ENCODE peak calls at places on chromosome 7, in ten cellular contexts. One of them, this sample, is unnamed.
A peak's percentile ranks its signal among the peaks of the same experiment; 100 is the strongest.

GRCh38 chr7:148661471-148661870 is 37.2 kb upstream of the CUL1 start:
- DNase-seq in CD4-positive, alpha-beta T cell: no peak
- DNase-seq in stomach: no peak
- DNase-seq in heart right ventricle: no peak
- DNase-seq in PC-9: no peak
- DNase-seq in CD8-positive, alpha-beta T cell: no peak
- DNase-seq in A549: no peak
- DNase-seq in SK-N-SH: no peak
- DNase-seq in esophagus muscularis mucosa: no peak
- DNase-seq in neural crest cell: no peak
- DNase-seq in this sample: no peak

GRCh38 chr7:76507723-76508406 is 2.5 kb upstream of the UPK3B start:
- DNase-seq in A549: no peak
- DNase-seq in neural crest cell: no peak
- DNase-seq in stomach: no peak
- DNase-seq in CD4-positive, alpha-beta T cell: no peak
- DNase-seq in PC-9: peak; percentile 35
- DNase-seq in esophagus muscularis mucosa: no peak
- DNase-seq in CD8-positive, alpha-beta T cell: no peak
- DNase-seq in SK-N-SH: no peak
- DNase-seq in heart right ventricle: no peak
- DNase-seq in this sample: no peak

GRCh38 chr7:97138830-97139229 is 21.3 kb downstream of the SDHAF3 start:
- DNase-seq in neural crest cell: no peak
- DNase-seq in A549: no peak
- DNase-seq in esophagus muscularis mucosa: no peak
- DNase-seq in stomach: no peak
- DNase-seq in CD4-positive, alpha-beta T cell: no peak
- DNase-seq in SK-N-SH: no peak
- DNase-seq in CD8-positive, alpha-beta T cell: no peak
- DNase-seq in heart right ventricle: no peak
- DNase-seq in PC-9: no peak
- DNase-seq in this sample: no peak

GRCh38 chr7:46932656-46933424 is 649.1 kb downstream of the TNS3 start:
- DNase-seq in A549: no peak
- DNase-seq in stomach: no peak
- DNase-seq in SK-N-SH: peak; percentile 81
- DNase-seq in CD8-positive, alpha-beta T cell: no peak
- DNase-seq in esophagus muscularis mucosa: no peak
- DNase-seq in heart right ventricle: no peak
- DNase-seq in CD4-positive, alpha-beta T cell: no peak
- DNase-seq in neural crest cell: no peak
- DNase-seq in PC-9: peak; percentile 38
- DNase-seq in this sample: no peak

GRCh38 chr7:226281-226882 is 34.0 kb downstream of the FAM20C start:
- DNase-seq in A549: no peak
- DNase-seq in PC-9: no peak
- DNase-seq in stomach: peak; percentile 48
- DNase-seq in CD8-positive, alpha-beta T cell: no peak
- DNase-seq in CD4-positive, alpha-beta T cell: no peak
- DNase-seq in SK-N-SH: no peak
- DNase-seq in heart right ventricle: peak; percentile 11
- DNase-seq in neural crest cell: no peak
- DNase-seq in esophagus muscularis mucosa: no peak
- DNase-seq in this sample: no peak

GRCh38 chr7:31734456-31734855 is 47.4 kb downstream of the PPP1R17 start:
- DNase-seq in esophagus muscularis mucosa: no peak
- DNase-seq in neural crest cell: no peak
- DNase-seq in A549: no peak
- DNase-seq in CD4-positive, alpha-beta T cell: no peak
- DNase-seq in heart right ventricle: no peak
- DNase-seq in CD8-positive, alpha-beta T cell: no peak
- DNase-seq in PC-9: peak; percentile 34
- DNase-seq in stomach: no peak
- DNase-seq in SK-N-SH: no peak
- DNase-seq in this sample: no peak

GRCh38 chr7:108442039-108442568 is 14.1 kb downstream of the NRCAM start:
- DNase-seq in CD4-positive, alpha-beta T cell: no peak
- DNase-seq in heart right ventricle: no peak
- DNase-seq in stomach: no peak
- DNase-seq in A549: peak; percentile 39
- DNase-seq in SK-N-SH: no peak
- DNase-seq in PC-9: peak; percentile 58
- DNase-seq in CD8-positive, alpha-beta T cell: no peak
- DNase-seq in neural crest cell: no peak
- DNase-seq in esophagus muscularis mucosa: no peak
- DNase-seq in this sample: no peak

GRCh38 chr7:118844748-118845147 is 620.2 kb downstream of the ANKRD7 start:
- DNase-seq in SK-N-SH: no peak
- DNase-seq in neural crest cell: no peak
- DNase-seq in heart right ventricle: no peak
- DNase-seq in PC-9: no peak
- DNase-seq in A549: no peak
- DNase-seq in stomach: no peak
- DNase-seq in CD8-positive, alpha-beta T cell: no peak
- DNase-seq in CD4-positive, alpha-beta T cell: no peak
- DNase-seq in esophagus muscularis mucosa: no peak
- DNase-seq in this sample: no peak

GRCh38 chr7:155806096-155806871 is 6.0 kb downstream of the SHH start:
- DNase-seq in A549: no peak
- DNase-seq in PC-9: no peak
- DNase-seq in SK-N-SH: peak; percentile 67
- DNase-seq in CD8-positive, alpha-beta T cell: no peak
- DNase-seq in neural crest cell: no peak
- DNase-seq in esophagus muscularis mucosa: no peak
- DNase-seq in stomach: no peak
- DNase-seq in heart right ventricle: no peak
- DNase-seq in CD4-positive, alpha-beta T cell: no peak
- DNase-seq in this sample: no peak

GRCh38 chr7:710161-710560 is 16.3 kb upstream of the DNAAF5 start:
- DNase-seq in CD4-positive, alpha-beta T cell: no peak
- DNase-seq in A549: no peak
- DNase-seq in stomach: no peak
- DNase-seq in heart right ventricle: no peak
- DNase-seq in CD8-positive, alpha-beta T cell: no peak
- DNase-seq in PC-9: no peak
- DNase-seq in SK-N-SH: no peak
- DNase-seq in esophagus muscularis mucosa: no peak
- DNase-seq in neural crest cell: no peak
- DNase-seq in this sample: no peak

DNA sequence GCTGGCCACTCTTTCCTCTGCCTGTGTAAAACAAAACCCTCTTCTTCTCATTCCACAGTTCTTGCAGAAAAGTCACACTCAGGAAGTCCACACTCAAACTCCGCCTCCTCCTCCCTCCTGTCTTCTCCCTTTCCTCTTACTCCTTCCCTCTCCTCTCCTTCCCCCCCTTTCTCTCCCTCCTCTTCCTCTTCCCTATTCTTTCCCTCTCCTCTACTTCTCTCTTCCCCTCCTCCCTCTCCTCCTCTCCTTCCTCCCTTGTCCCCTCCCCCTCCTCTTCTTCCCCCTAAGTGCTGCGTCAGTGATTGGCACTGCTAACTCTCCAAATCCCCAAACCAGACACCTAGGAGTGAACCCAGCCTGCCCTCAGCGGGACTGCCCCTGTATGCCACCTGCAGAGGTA is 67.0 kb downstream of the ZNF467 start:
- DNase-seq in CD8-positive, alpha-beta T cell: no peak
- DNase-seq in CD4-positive, alpha-beta T cell: no peak
- DNase-seq in neural crest cell: no peak
- DNase-seq in PC-9: no peak
- DNase-seq in stomach: no peak
- DNase-seq in SK-N-SH: no peak
- DNase-seq in A549: no peak
- DNase-seq in heart right ventricle: no peak
- DNase-seq in esophagus muscularis mucosa: peak; percentile 31
- DNase-seq in this sample: no peak
- TF ChIP-seq CTCF in CD8-positive, alpha-beta T cell: no peak
- TF ChIP-seq CTCF in CD4-positive, alpha-beta T cell: no peak
- TF ChIP-seq CTCF in neural crest cell: no peak
- TF ChIP-seq CTCF in PC-9: no peak
- TF ChIP-seq CTCF in stomach: no peak
- TF ChIP-seq CTCF in SK-N-SH: no peak
- TF ChIP-seq CTCF in A549: no peak
- TF ChIP-seq CTCF in heart right ventricle: no peak
- TF ChIP-seq CTCF in esophagus muscularis mucosa: no peak
- TF ChIP-seq CTCF in this sample: no peak

DNA sequence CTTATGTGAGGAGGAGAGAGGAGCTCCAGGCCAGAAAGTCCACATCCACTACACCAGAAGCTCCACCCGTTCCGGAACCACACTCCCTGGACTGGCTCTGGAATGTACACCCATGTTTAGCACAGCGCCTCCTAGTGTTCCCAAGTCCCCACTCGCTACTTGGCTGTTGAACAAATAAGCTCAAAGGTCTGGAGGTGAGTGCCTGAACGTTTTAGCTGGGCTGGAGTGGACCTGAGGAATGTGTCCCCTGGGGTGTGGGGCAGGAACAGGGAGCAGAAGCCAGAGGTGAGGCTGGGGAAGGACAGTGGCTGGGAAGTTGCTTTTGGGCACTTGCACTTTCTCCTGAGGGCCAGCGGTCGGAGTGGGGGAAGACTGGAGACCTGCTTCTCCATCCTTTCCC is 164.1 kb upstream of the CDCA7L start:
- DNase-seq in stomach: peak; percentile 51
- DNase-seq in heart right ventricle: no peak
- DNase-seq in A549: peak; percentile 28
- DNase-seq in neural crest cell: no peak
- DNase-seq in CD4-positive, alpha-beta T cell: no peak
- DNase-seq in PC-9: no peak
- DNase-seq in CD8-positive, alpha-beta T cell: no peak
- DNase-seq in SK-N-SH: peak; percentile 35
- DNase-seq in esophagus muscularis mucosa: no peak
- DNase-seq in this sample: no peak
- TF ChIP-seq CTCF in stomach: no peak
- TF ChIP-seq CTCF in heart right ventricle: no peak
- TF ChIP-seq CTCF in A549: no peak
- TF ChIP-seq CTCF in neural crest cell: no peak
- TF ChIP-seq CTCF in CD4-positive, alpha-beta T cell: no peak
- TF ChIP-seq CTCF in PC-9: no peak
- TF ChIP-seq CTCF in CD8-positive, alpha-beta T cell: no peak
- TF ChIP-seq CTCF in SK-N-SH: no peak
- TF ChIP-seq CTCF in esophagus muscularis mucosa: no peak
- TF ChIP-seq CTCF in this sample: no peak

GRCh38 chr7:150404172-150404784 is 25.1 kb downstream of the ZNF775 start:
- DNase-seq in heart right ventricle: no peak
- DNase-seq in CD4-positive, alpha-beta T cell: no peak
- DNase-seq in SK-N-SH: no peak
- DNase-seq in PC-9: no peak
- DNase-seq in A549: no peak
- DNase-seq in neural crest cell: no peak
- DNase-seq in esophagus muscularis mucosa: no peak
- DNase-seq in stomach: no peak
- DNase-seq in CD8-positive, alpha-beta T cell: no peak
- DNase-seq in this sample: peak; percentile 15

GRCh38 chr7:150406311-150406564 is 27.1 kb downstream of the ZNF775 start:
- DNase-seq in neural crest cell: no peak
- DNase-seq in CD4-positive, alpha-beta T cell: no peak
- DNase-seq in SK-N-SH: no peak
- DNase-seq in heart right ventricle: no peak
- DNase-seq in CD8-positive, alpha-beta T cell: peak; percentile 17
- DNase-seq in esophagus muscularis mucosa: no peak
- DNase-seq in A549: no peak
- DNase-seq in stomach: no peak
- DNase-seq in PC-9: no peak
- DNase-seq in this sample: no peak

GRCh38 chr7:150406565-150407421 is 27.7 kb downstream of the ZNF775 start:
- DNase-seq in SK-N-SH: no peak
- DNase-seq in stomach: no peak
- DNase-seq in PC-9: no peak
- DNase-seq in CD4-positive, alpha-beta T cell: no peak
- DNase-seq in heart right ventricle: no peak
- DNase-seq in esophagus muscularis mucosa: no peak
- DNase-seq in A549: no peak
- DNase-seq in CD8-positive, alpha-beta T cell: peak; percentile 31
- DNase-seq in neural crest cell: no peak
- DNase-seq in this sample: peak; percentile 53

GRCh38 chr7:150404785-150405583 is 25.9 kb downstream of the ZNF775 start:
- DNase-seq in CD4-positive, alpha-beta T cell: peak; percentile 66
- DNase-seq in PC-9: peak; percentile 64
- DNase-seq in neural crest cell: peak; percentile 88
- DNase-seq in A549: peak; percentile 84
- DNase-seq in SK-N-SH: peak; percentile 100
- DNase-seq in heart right ventricle: peak; percentile 92
- DNase-seq in CD8-positive, alpha-beta T cell: peak; percentile 72
- DNase-seq in stomach: peak; percentile 91
- DNase-seq in esophagus muscularis mucosa: peak; percentile 96
- DNase-seq in this sample: peak; percentile 78

DNA sequence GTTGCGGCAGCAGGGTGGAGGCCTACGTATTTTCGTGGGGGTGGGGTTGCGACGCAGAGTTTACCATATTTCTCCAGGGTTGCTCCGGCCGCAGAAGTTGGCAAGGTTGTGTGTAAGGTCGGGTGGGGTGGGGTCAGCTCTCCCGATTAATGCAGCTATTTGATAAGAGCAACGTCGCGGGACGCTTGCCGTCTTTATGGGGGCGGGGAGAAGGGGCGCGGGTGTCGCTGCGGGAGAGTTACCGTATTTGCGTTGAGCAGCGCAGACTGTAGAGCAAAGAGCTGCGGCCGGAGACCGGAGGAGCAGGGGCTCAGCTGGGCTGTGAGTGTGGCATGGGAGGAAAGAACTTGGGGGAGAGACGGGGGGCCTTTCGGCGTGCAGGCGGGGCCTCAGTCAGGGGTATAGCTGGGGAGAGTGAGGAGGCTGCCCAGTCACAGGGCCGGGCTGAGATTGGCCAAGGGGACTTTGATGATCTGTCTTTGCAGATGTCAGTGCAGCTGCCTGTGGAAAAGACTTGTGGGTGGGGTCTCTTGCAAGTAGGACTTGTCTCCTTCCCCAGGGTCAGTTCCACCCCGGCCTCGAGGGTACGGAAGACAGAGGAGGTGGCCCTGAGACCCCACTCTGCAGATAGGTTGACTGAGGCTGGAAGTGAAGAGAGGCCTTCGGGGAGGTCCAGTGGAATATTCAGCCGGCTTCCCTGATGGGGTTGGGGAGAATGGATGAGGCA is 26.6 kb downstream of the ZNF775 start:
- DNase-seq in heart right ventricle: peak; percentile 54
- DNase-seq in esophagus muscularis mucosa: no peak
- DNase-seq in PC-9: no peak
- DNase-seq in A549: peak; percentile 51
- DNase-seq in SK-N-SH: peak; percentile 85
- DNase-seq in CD4-positive, alpha-beta T cell: peak; percentile 23
- DNase-seq in CD8-positive, alpha-beta T cell: peak; percentile 47
- DNase-seq in neural crest cell: peak; percentile 34
- DNase-seq in stomach: no peak
- DNase-seq in this sample: peak; percentile 55
- TF ChIP-seq CTCF in heart right ventricle: no peak
- TF ChIP-seq CTCF in esophagus muscularis mucosa: no peak
- TF ChIP-seq CTCF in PC-9: no peak
- TF ChIP-seq CTCF in A549: no peak
- TF ChIP-seq CTCF in SK-N-SH: no peak
- TF ChIP-seq CTCF in CD4-positive, alpha-beta T cell: no peak
- TF ChIP-seq CTCF in CD8-positive, alpha-beta T cell: no peak
- TF ChIP-seq CTCF in neural crest cell: no peak
- TF ChIP-seq CTCF in stomach: no peak
- TF ChIP-seq CTCF in this sample: no peak

DNA sequence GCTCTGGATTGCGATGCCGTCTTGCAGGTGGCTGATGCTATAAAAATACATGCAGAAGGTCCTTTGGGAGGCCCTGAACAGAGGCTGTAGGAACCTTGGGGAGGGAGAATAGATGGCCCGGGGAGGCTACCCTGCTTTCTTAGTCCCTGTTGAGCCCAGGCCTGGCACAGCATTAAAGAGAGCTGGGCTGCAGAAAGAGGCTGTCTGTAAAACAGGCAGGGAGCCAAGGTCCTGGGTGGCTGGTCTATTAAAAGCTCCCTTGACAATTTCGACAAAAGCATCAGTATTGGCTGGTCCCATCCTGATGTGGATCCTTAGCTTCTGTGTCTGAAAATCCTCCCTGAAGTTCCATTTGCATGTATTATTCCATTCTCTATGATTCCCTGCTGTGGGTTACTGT is 158.4 kb downstream of the GALNT17 start:
- DNase-seq in esophagus muscularis mucosa: no peak
- DNase-seq in CD8-positive, alpha-beta T cell: no peak
- DNase-seq in SK-N-SH: no peak
- DNase-seq in stomach: no peak
- DNase-seq in A549: no peak
- DNase-seq in CD4-positive, alpha-beta T cell: no peak
- DNase-seq in PC-9: no peak
- DNase-seq in heart right ventricle: peak; percentile 26
- DNase-seq in neural crest cell: no peak
- DNase-seq in this sample: no peak
- TF ChIP-seq CTCF in esophagus muscularis mucosa: no peak
- TF ChIP-seq CTCF in CD8-positive, alpha-beta T cell: no peak
- TF ChIP-seq CTCF in SK-N-SH: no peak
- TF ChIP-seq CTCF in stomach: no peak
- TF ChIP-seq CTCF in A549: no peak
- TF ChIP-seq CTCF in CD4-positive, alpha-beta T cell: no peak
- TF ChIP-seq CTCF in PC-9: no peak
- TF ChIP-seq CTCF in heart right ventricle: no peak
- TF ChIP-seq CTCF in neural crest cell: no peak
- TF ChIP-seq CTCF in this sample: no peak